ENCODE peak calls at places on chromosome 1, in four cellular contexts. One of them, this sample, is unnamed.
A peak's percentile ranks its signal among the peaks of the same experiment; 100 is the strongest.

GRCh38 chr1:45864124-45864721 is 60.8 kb downstream of the MAST2 start:
- DNase-seq in body of pancreas: no peak
- DNase-seq in keratinocyte: no peak
- DNase-seq in sigmoid colon: no peak
- DNase-seq in this sample: no peak

GRCh38 chr1:2344744-2345296 is 46.5 kb downstream of the MORN1 start:
- DNase-seq in body of pancreas: no peak
- DNase-seq in keratinocyte: no peak
- DNase-seq in sigmoid colon: peak; percentile 45
- DNase-seq in this sample: no peak

GRCh38 chr1:209387271-209387968 is 196.1 kb upstream of the CAMK1G start:
- DNase-seq in body of pancreas: no peak
- DNase-seq in keratinocyte: no peak
- DNase-seq in sigmoid colon: no peak
- DNase-seq in this sample: no peak

GRCh38 chr1:183215076-183215720 is 29.1 kb downstream of the LAMC2 start:
- DNase-seq in body of pancreas: no peak
- DNase-seq in keratinocyte: no peak
- DNase-seq in sigmoid colon: no peak
- DNase-seq in this sample: no peak

GRCh38 chr1:67830928-67831596 is 2.2 kb downstream of the GNG12 start:
- DNase-seq in body of pancreas: no peak
- DNase-seq in keratinocyte: no peak
- DNase-seq in sigmoid colon: no peak
- DNase-seq in this sample: no peak

GRCh38 chr1:246515390-246516005 is 8.4 kb upstream of the SMYD3 start:
- DNase-seq in body of pancreas: no peak
- DNase-seq in keratinocyte: no peak
- DNase-seq in sigmoid colon: no peak
- DNase-seq in this sample: no peak

GRCh38 chr1:164765557-164765956 is 206.6 kb downstream of the PBX1 start:
- DNase-seq in body of pancreas: no peak
- DNase-seq in keratinocyte: no peak
- DNase-seq in sigmoid colon: no peak
- DNase-seq in this sample: no peak

GRCh38 chr1:202288177-202288576 is 53.6 kb downstream of the UBE2T start:
- DNase-seq in body of pancreas: no peak
- DNase-seq in keratinocyte: no peak
- DNase-seq in sigmoid colon: no peak
- DNase-seq in this sample: no peak

GRCh38 chr1:50859657-50860056 is 100.4 kb downstream of the FAF1 start:
- DNase-seq in body of pancreas: no peak
- DNase-seq in keratinocyte: no peak
- DNase-seq in sigmoid colon: no peak
- DNase-seq in this sample: no peak

GRCh38 chr1:241972703-241973375 is 15.3 kb downstream of the BECN2 start:
- DNase-seq in body of pancreas: no peak
- DNase-seq in keratinocyte: no peak
- DNase-seq in sigmoid colon: no peak
- DNase-seq in this sample: no peak

GRCh38 chr1:70738576-70738975 is 309.0 kb downstream of the PTGER3 start:
- DNase-seq in body of pancreas: no peak
- DNase-seq in keratinocyte: no peak
- DNase-seq in sigmoid colon: no peak
- DNase-seq in this sample: no peak

GRCh38 chr1:231885209-231885854 is 258.7 kb downstream of the DISC1 start:
- DNase-seq in body of pancreas: no peak
- DNase-seq in keratinocyte: no peak
- DNase-seq in sigmoid colon: no peak
- DNase-seq in this sample: no peak

GRCh38 chr1:1908506-1908791 is 6.6 kb upstream of the CALML6 start:
- DNase-seq in body of pancreas: peak; percentile 43
- DNase-seq in keratinocyte: no peak
- DNase-seq in sigmoid colon: peak; percentile 81
- DNase-seq in this sample: no peak

GRCh38 chr1:227903614-227904501 is 43.9 kb downstream of the WNT9A start:
- DNase-seq in body of pancreas: peak; percentile 60
- DNase-seq in keratinocyte: no peak
- DNase-seq in sigmoid colon: no peak
- DNase-seq in this sample: no peak

GRCh38 chr1:164733070-164733469 is 174.1 kb downstream of the PBX1 start:
- DNase-seq in body of pancreas: no peak
- DNase-seq in keratinocyte: no peak
- DNase-seq in sigmoid colon: no peak
- DNase-seq in this sample: no peak

GRCh38 chr1:243549108-243549507 is 293.3 kb downstream of the SDCCAG8 start:
- DNase-seq in body of pancreas: no peak
- DNase-seq in keratinocyte: no peak
- DNase-seq in sigmoid colon: no peak
- DNase-seq in this sample: no peak

GRCh38 chr1:97721221-97721620 is 199.6 kb downstream of the DPYD start:
- DNase-seq in body of pancreas: no peak
- DNase-seq in keratinocyte: no peak
- DNase-seq in sigmoid colon: no peak
- DNase-seq in this sample: no peak

GRCh38 chr1:93692983-93693591 is 11.4 kb upstream of the BCAR3 start:
- DNase-seq in body of pancreas: no peak
- DNase-seq in keratinocyte: peak; percentile 93
- DNase-seq in sigmoid colon: no peak
- DNase-seq in this sample: no peak

GRCh38 chr1:42343049-42343448 is 8.0 kb upstream of the FOXJ3 start:
- DNase-seq in body of pancreas: no peak
- DNase-seq in keratinocyte: no peak
- DNase-seq in sigmoid colon: no peak
- DNase-seq in this sample: no peak

GRCh38 chr1:29514361-29515187 is 278.3 kb downstream of the PTPRU start:
- DNase-seq in body of pancreas: no peak
- DNase-seq in keratinocyte: no peak
- DNase-seq in sigmoid colon: peak; percentile 41
- DNase-seq in this sample: no peak

GRCh38 chr1:86950712-86951111 is 36.3 kb downstream of the HS2ST1 start:
- DNase-seq in body of pancreas: no peak
- DNase-seq in keratinocyte: no peak
- DNase-seq in sigmoid colon: no peak
- DNase-seq in this sample: no peak

GRCh38 chr1:235078927-235079381 is 49.7 kb downstream of the TOMM20 start:
- DNase-seq in body of pancreas: no peak
- DNase-seq in keratinocyte: no peak
- DNase-seq in sigmoid colon: no peak
- DNase-seq in this sample: no peak

GRCh38 chr1:94920061-94920460 is 6.8 kb downstream of the CNN3 start:
- DNase-seq in body of pancreas: no peak
- DNase-seq in keratinocyte: no peak
- DNase-seq in sigmoid colon: no peak
- DNase-seq in this sample: no peak

GRCh38 chr1:191671236-191671635 is 487.0 kb upstream of the RGS18 start:
- DNase-seq in body of pancreas: no peak
- DNase-seq in keratinocyte: no peak
- DNase-seq in sigmoid colon: no peak
- DNase-seq in this sample: no peak

GRCh38 chr1:246284021-246284420 is 223.1 kb downstream of the SMYD3 start:
- DNase-seq in body of pancreas: no peak
- DNase-seq in keratinocyte: no peak
- DNase-seq in sigmoid colon: no peak
- DNase-seq in this sample: no peak

GRCh38 chr1:183353597-183353996 is 64.6 kb downstream of the NMNAT2 start:
- DNase-seq in body of pancreas: peak; percentile 7
- DNase-seq in keratinocyte: no peak
- DNase-seq in sigmoid colon: no peak
- DNase-seq in this sample: no peak

GRCh38 chr1:29145739-29146437 is 22.2 kb upstream of the TMEM200B start:
- DNase-seq in body of pancreas: no peak
- DNase-seq in keratinocyte: no peak
- DNase-seq in sigmoid colon: no peak
- DNase-seq in this sample: no peak

GRCh38 chr1:165633624-165634023 is 2.6 kb downstream of the MGST3 start:
- DNase-seq in body of pancreas: no peak
- DNase-seq in keratinocyte: no peak
- DNase-seq in sigmoid colon: no peak
- DNase-seq in this sample: no peak

GRCh38 chr1:197776348-197777082 is 1.2 kb upstream of the DENND1B start:
- DNase-seq in body of pancreas: no peak
- DNase-seq in keratinocyte: peak; percentile 49
- DNase-seq in sigmoid colon: no peak
- DNase-seq in this sample: no peak

GRCh38 chr1:234823191-234824176 is 213.5 kb upstream of the IRF2BP2 start:
- DNase-seq in body of pancreas: peak; percentile 34
- DNase-seq in keratinocyte: no peak
- DNase-seq in sigmoid colon: no peak
- DNase-seq in this sample: peak; percentile 87

GRCh38 chr1:160109686-160110085 is 5.9 kb upstream of the ATP1A2 start:
- DNase-seq in body of pancreas: no peak
- DNase-seq in keratinocyte: no peak
- DNase-seq in sigmoid colon: no peak
- DNase-seq in this sample: no peak

GRCh38 chr1:20483833-20484525 is 2.0 kb downstream of the CAMK2N1 start:
- DNase-seq in body of pancreas: no peak
- DNase-seq in keratinocyte: no peak
- DNase-seq in sigmoid colon: no peak
- DNase-seq in this sample: peak; percentile 32

GRCh38 chr1:20481643-20482498 is 4.1 kb downstream of the CAMK2N1 start:
- DNase-seq in body of pancreas: no peak
- DNase-seq in keratinocyte: no peak
- DNase-seq in sigmoid colon: no peak
- DNase-seq in this sample: no peak

GRCh38 chr1:20484526-20485462 is 1.2 kb downstream of the CAMK2N1 start:
- DNase-seq in body of pancreas: no peak
- DNase-seq in keratinocyte: no peak
- DNase-seq in sigmoid colon: peak; percentile 71
- DNase-seq in this sample: no peak

GRCh38 chr1:20481158-20481617 is 4.8 kb downstream of the CAMK2N1 start:
- DNase-seq in body of pancreas: no peak
- DNase-seq in keratinocyte: no peak
- DNase-seq in sigmoid colon: no peak
- DNase-seq in this sample: peak; percentile 63

DNA sequence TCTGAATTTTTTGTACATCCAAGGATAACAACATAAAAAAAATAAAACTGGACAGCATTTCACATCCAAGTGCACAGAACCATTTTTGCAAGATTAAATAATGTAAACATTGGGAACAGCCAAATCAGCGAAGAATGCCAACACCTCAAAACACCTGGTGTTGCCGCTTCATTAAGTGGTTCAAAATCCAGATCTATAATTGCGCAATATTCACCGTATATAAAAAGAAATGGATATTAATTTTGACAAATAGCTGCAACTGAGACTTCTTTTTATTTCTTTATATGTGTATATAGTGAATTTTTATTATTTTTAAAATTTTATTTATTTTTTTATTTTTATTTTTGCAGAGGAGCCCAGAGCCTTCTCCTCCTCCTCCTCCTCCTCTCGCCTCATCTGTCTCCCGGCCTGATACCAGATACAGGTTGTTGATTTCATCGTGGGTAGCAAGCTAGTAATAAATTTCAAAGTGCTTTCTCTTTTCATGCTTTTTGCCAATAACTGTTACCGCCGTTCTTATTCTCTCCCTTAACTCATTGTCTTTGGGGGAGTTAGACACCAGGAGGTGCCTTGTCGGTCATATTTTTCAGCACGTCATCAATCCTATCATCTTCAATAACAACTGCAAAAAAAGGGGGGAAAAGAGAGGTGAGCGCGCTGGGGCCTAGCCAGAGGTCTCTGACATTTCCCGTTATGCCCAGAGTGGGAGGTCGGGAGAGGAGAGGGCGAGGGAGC is 2.7 kb downstream of the CAMK2N1 start:
- DNase-seq in body of pancreas: no peak
- DNase-seq in keratinocyte: no peak
- DNase-seq in sigmoid colon: no peak
- DNase-seq in this sample: no peak
- H3K4me3 ChIP-seq in body of pancreas: no peak overlapping the region
- H3K4me3 ChIP-seq in keratinocyte: peak overlapping the region; percentile 96
- H3K4me3 ChIP-seq in sigmoid colon: peak overlapping the region; percentile 49
- H3K4me3 ChIP-seq in this sample: peak overlapping the region; percentile 77

DNA sequence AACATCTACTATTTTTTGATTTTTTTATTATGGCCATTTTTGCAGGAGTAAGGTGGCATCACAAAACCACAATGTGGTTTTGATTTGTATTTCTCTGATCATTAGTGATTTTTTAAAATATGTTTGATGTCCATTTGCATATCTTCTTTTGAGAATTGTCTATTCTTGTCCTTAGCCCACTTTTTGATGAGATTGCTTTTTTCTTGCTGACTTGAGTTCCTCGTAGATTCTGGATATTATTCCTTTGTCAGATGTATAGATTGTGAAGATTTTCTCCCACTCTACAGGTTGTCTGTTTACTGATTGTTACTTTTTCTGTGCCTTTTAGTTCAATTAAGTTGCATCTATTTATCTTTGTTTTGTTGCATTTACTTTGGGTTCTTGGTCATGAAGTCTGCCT is 375.7 kb downstream of the ST6GALNAC3 start:
- DNase-seq in body of pancreas: no peak
- DNase-seq in keratinocyte: no peak
- DNase-seq in sigmoid colon: no peak
- DNase-seq in this sample: no peak
- H3K9me3 ChIP-seq in body of pancreas: peaks cover 11% of the 10 kb centered on the region
- H3K9me3 ChIP-seq in keratinocyte: no peaks in the 10 kb centered on the region
- H3K9me3 ChIP-seq in sigmoid colon: no peaks in the 10 kb centered on the region
- H3K9me3 ChIP-seq in this sample: peaks cover 4% of the 10 kb centered on the region

GRCh38 chr1:59156031-59156430 is 140.9 kb upstream of the FGGY start:
- DNase-seq in body of pancreas: no peak
- DNase-seq in keratinocyte: no peak
- DNase-seq in sigmoid colon: no peak
- DNase-seq in this sample: no peak

GRCh38 chr1:59161136-59161535 is 135.8 kb upstream of the FGGY start:
- DNase-seq in body of pancreas: no peak
- DNase-seq in keratinocyte: no peak
- DNase-seq in sigmoid colon: no peak
- DNase-seq in this sample: no peak

GRCh38 chr1:59156526-59157196 is 140.2 kb upstream of the FGGY start:
- DNase-seq in body of pancreas: peak; percentile 45
- DNase-seq in keratinocyte: no peak
- DNase-seq in sigmoid colon: no peak
- DNase-seq in this sample: no peak

GRCh38 chr1:59159557-59160203 is 137.2 kb upstream of the FGGY start:
- DNase-seq in body of pancreas: no peak
- DNase-seq in keratinocyte: no peak
- DNase-seq in sigmoid colon: no peak
- DNase-seq in this sample: no peak

DNA sequence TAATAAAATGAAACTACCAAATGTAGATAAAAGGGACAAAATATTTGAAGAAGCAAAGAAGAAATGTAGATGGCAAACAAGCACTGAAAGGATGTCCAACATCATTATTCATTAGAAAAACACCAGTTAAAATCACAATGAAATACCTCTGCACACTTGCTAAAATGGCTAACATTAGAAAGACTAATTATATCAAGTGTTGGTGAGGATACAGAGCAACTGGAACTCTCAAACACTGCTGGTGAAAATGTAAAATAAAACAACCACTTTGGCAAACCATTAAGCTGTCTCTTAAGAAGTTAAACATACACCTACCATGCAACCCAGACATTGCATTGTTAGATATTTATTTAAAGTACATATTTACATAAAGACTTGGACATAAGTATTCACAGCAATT is 138.6 kb upstream of the FGGY start:
- DNase-seq in body of pancreas: no peak
- DNase-seq in keratinocyte: no peak
- DNase-seq in sigmoid colon: no peak
- DNase-seq in this sample: no peak
- H3K4me3 ChIP-seq in body of pancreas: no peak overlapping the region
- H3K4me3 ChIP-seq in keratinocyte: no peak overlapping the region
- H3K4me3 ChIP-seq in sigmoid colon: no peak overlapping the region
- H3K4me3 ChIP-seq in this sample: no peak overlapping the region

GRCh38 chr1:69088556-69088955 is 479.2 kb upstream of the LRRC7 start:
- DNase-seq in body of pancreas: no peak
- DNase-seq in keratinocyte: no peak
- DNase-seq in sigmoid colon: no peak
- DNase-seq in this sample: no peak
- H3K9me3 ChIP-seq in body of pancreas: peaks cover 10% of the 10 kb centered on the region
- H3K9me3 ChIP-seq in keratinocyte: no peaks in the 10 kb centered on the region
- H3K9me3 ChIP-seq in sigmoid colon: no peaks in the 10 kb centered on the region
- H3K9me3 ChIP-seq in this sample: no peaks in the 10 kb centered on the region

This sample was measured in transverse colon.